ENCODE peak calls at places on chromosome 18, in seven cellular contexts. X, J, B, N, Z, L and M are unnamed samples.

GRCh38 chr18:43574974-43575373 is 297.7 kb upstream of the SYT4 start:
- DNase-seq in X (no peak), J (no peak), B (no peak), N (no peak), Z (no peak), L (no peak), M (no peak)

GRCh38 chr18:76098728-76099514 is 396.1 kb downstream of the ZNF516 start:
- DNase-seq in X (no peak), J (no peak), B (no peak), N (no peak), Z (no peak), L (no peak), M (no peak)

GRCh38 chr18:66724664-66725356 is 120.9 kb upstream of the CDH19 start:
- DNase-seq in X (no peak), J (no peak), B (peak; percentile 32), N (no peak), Z (no peak), L (no peak), M (no peak)

GRCh38 chr18:45920367-45920766 is 46.8 kb downstream of the EPG5 start:
- DNase-seq in X (no peak), J (peak; percentile 91), B (peak; percentile 88), N (peak; percentile 62), Z (peak; percentile 12), L (peak; percentile 18), M (peak; percentile 83)

GRCh38 chr18:23853448-23854210 is 160.9 kb upstream of the TTC39C start:
- DNase-seq in X (no peak), J (no peak), B (no peak), N (peak; percentile 18), Z (no peak), L (no peak), M (no peak)

GRCh38 chr18:46899274-46899948 is 17.9 kb downstream of the PIAS2 start:
- DNase-seq in X (peak; percentile 73), J (no peak), B (no peak), N (peak; percentile 11), Z (no peak), L (no peak), M (no peak)

GRCh38 chr18:907171-907879 is 2.7 kb downstream of the ADCYAP1 start:
- DNase-seq in X (peak; percentile 78), J (no peak), B (no peak), N (no peak), Z (no peak), L (no peak), M (no peak)

GRCh38 chr18:48801728-48802542 is 148.8 kb downstream of the SMAD7 start:
- DNase-seq in X (peak; percentile 29), J (peak; percentile 25), B (peak; percentile 15), N (no peak), Z (no peak), L (no peak), M (no peak)

DNA sequence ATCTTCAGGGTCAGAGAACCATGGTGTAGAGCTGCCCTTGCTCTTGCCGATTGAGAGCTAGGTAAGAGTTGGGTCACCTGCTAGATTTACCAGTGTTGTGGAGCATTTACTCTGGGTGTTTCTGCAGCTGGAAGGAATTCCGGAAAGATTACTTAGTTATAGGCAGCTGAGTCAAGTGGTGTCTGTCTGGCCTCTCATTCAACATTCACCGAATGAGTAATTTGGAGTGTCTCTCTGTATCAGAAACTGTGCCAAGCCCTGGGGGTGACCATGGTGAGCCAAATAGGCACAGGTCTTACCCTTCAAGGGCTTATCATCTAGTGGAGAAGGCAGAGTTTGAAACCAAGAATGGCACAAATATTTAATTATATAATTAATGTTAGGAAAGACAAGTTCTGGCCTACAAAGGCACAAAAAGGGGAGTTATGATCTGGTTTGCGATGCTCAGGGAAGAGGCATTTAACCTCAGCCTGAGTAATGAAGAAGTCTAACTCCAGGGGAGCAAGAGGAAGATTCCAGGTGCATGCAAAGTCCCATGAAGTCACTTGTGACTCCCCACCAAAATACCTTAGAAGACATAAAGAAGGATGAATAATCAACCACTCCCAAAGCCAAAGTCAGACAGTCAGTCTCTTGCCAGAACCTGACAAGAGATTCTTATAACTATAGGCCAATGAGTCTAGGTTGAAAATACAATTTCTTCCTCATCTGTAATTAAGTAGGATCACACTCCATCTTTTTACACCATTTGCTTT is 12.5 kb downstream of the SETBP1 start:
- DNase-seq in X (no peak), J (no peak), B (no peak), N (no peak), Z (peak; percentile 4), L (no peak), M (no peak)
- H3K27ac ChIP-seq in X (no peak overlapping the region), J (no peak overlapping the region), B (no peak overlapping the region), N (no peak overlapping the region), Z (no peak overlapping the region), L (no peak overlapping the region), M (no peak overlapping the region)

DNA sequence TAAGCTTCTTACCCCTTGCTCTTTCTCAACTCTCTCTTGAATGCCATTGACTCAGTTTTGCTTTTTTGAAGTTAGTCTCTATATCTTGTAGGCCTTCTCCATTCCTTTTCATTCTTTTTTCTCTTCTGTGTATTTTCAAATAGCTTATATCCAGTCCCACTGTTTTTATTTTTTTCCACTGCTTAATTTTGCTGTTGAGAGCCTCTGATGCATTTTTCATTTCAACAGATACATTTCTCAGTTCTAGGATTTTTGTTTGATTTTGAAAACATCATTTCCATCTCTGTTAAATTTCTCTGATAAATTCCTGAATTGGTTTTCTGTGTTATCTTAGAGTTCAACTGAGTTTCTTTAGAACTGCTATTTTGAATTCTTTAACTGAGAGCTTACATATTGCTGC is 45.9 kb downstream of the MIB1 start:
- DNase-seq in X (no peak), J (no peak), B (no peak), N (no peak), Z (no peak), L (no peak), M (no peak)
- H3K27ac ChIP-seq in X (no peak overlapping the region), J (no peak overlapping the region), B (no peak overlapping the region), N (no peak overlapping the region), Z (no peak overlapping the region), L (no peak overlapping the region), M (no peak overlapping the region)

GRCh38 chr18:12279781-12280531 is 25.8 kb downstream of the CIDEA start:
- DNase-seq in X (no peak), J (no peak), B (peak; percentile 76), N (no peak), Z (no peak), L (no peak), M (no peak)

GRCh38 chr18:12276736-12277554 is 22.8 kb downstream of the CIDEA start:
- DNase-seq in X (no peak), J (no peak), B (no peak), N (peak; percentile 18), Z (no peak), L (no peak), M (no peak)

GRCh38 chr18:12278153-12278764 is 24.1 kb downstream of the CIDEA start:
- DNase-seq in X (peak; percentile 80), J (no peak), B (peak; percentile 45), N (peak; percentile 13), Z (no peak), L (no peak), M (no peak)

GRCh38 chr18:12281861-12282260 is 26.2 kb upstream of the TUBB6 start:
- DNase-seq in X (no peak), J (no peak), B (no peak), N (no peak), Z (no peak), L (no peak), M (no peak)

GRCh38 chr18:12278765-12279682 is 24.9 kb downstream of the CIDEA start:
- DNase-seq in X (peak; percentile 94), J (peak; percentile 68), B (peak; percentile 95), N (peak; percentile 98), Z (no peak), L (no peak), M (peak; percentile 88)
- H3K27ac ChIP-seq in X (peak overlapping the region; percentile 92), J (peak overlapping the region; percentile 99), B (peak overlapping the region; percentile 89), N (peak overlapping the region; percentile 97), Z (no peak overlapping the region), L (peak overlapping the region; percentile 94), M (peak overlapping the region; percentile 88)

DNA sequence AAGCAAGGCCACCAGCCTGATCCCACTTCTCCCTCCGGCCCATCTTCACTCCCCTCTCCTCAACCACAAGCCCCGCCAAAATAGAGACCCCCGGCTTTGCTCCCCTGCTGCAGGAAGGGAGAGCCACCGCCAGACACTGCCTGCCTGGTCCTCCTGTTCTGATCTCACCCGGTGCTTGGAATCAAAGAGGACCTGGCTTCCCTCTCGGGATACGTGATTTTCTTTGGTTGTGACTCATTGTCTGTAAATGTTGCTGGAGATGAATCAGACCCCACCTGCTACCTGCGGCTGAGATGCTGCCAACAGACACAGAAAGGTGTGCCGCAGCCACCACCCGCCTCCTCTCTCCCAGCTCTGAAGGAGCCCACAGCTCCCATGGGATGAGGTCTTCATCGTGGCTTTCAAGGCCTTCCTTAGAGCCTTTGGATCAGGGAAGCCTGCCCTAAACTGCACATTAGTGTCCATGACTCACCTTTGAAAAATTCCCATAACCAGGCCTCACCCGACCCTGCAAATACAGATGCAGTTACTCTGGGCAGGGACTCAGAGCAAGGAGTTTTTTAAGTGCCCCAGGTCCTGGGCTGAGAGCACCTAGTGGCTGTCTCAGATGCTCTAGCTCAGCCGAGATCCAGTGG is 79.4 kb upstream of the ZNF532 start:
- DNase-seq in X (peak; percentile 81), J (peak; percentile 61), B (no peak), N (peak; percentile 88), Z (peak; percentile 98), L (peak; percentile 13), M (peak; percentile 59)
- H3K27ac ChIP-seq in X (peak overlapping the region; percentile 61), J (peak overlapping the region; percentile 76), B (peak overlapping the region; percentile 77), N (peak overlapping the region; percentile 36), Z (peak overlapping the region; percentile 99), L (no peak overlapping the region), M (peak overlapping the region; percentile 75)

GRCh38 chr18:36735130-36735529 is 93.7 kb downstream of the TPGS2 start:
- DNase-seq in X (no peak), J (no peak), B (no peak), N (no peak), Z (no peak), L (no peak), M (no peak)

GRCh38 chr18:36732264-36732663 is 96.5 kb downstream of the TPGS2 start:
- DNase-seq in X (no peak), J (no peak), B (no peak), N (no peak), Z (no peak), L (no peak), M (no peak)

GRCh38 chr18:36736094-36736493 is 92.7 kb downstream of the TPGS2 start:
- DNase-seq in X (no peak), J (no peak), B (no peak), N (no peak), Z (no peak), L (no peak), M (no peak)

GRCh38 chr18:36733150-36733549 is 95.7 kb downstream of the TPGS2 start:
- DNase-seq in X (no peak), J (no peak), B (no peak), N (no peak), Z (no peak), L (no peak), M (no peak)

GRCh38 chr18:36734589-36734988 is 94.2 kb downstream of the TPGS2 start:
- DNase-seq in X (no peak), J (no peak), B (no peak), N (no peak), Z (no peak), L (no peak), M (no peak)
- H3K27ac ChIP-seq in X (no peak overlapping the region), J (peak overlapping the region; percentile 63), B (no peak overlapping the region), N (no peak overlapping the region), Z (no peak overlapping the region), L (no peak overlapping the region), M (no peak overlapping the region)